ENCODE peak calls at places on chromosomes 4 and X, in nine cellular contexts. One of them, this sample, is unnamed.

GRCh38 chr4:33060873-33061542 is 2340.8 kb downstream of the PCDH7 start:
- DNase-seq in stimulated activated CD8-positive, alpha-beta memory T cell treated with anti-CD3 and anti-CD28 coated beads, Interleukin-4, amount 100 ng/mL, for 4 hours: no peak
- DNase-seq in A549: peak; percentile 58
- DNase-seq in activated CD8-positive, alpha-beta memory T cell treated with anti-CD3 and anti-CD28 coated beads, Interleukin-2, amount 50 U/mL, for 4 hours: no peak
- DNase-seq in SW 1271: peak; percentile 1
- DNase-seq in skeletal muscle cell: no peak
- DNase-seq in KG1: peak; percentile 11
- DNase-seq in HL-60: no peak
- DNase-seq in astrocyte of the spinal cord: peak; percentile 61
- DNase-seq in this sample: no peak

GRCh38 chrX:119573840-119574393 is 446 bp upstream of the UBE2A start:
- DNase-seq in A549: peak; percentile 57
- DNase-seq in skeletal muscle cell: no peak
- DNase-seq in SW 1271: no peak
- DNase-seq in stimulated activated CD8-positive, alpha-beta memory T cell treated with anti-CD3 and anti-CD28 coated beads, Interleukin-4, amount 100 ng/mL, for 4 hours: no peak
- DNase-seq in astrocyte of the spinal cord: peak; percentile 51
- DNase-seq in HL-60: no peak
- DNase-seq in KG1: no peak
- DNase-seq in activated CD8-positive, alpha-beta memory T cell treated with anti-CD3 and anti-CD28 coated beads, Interleukin-2, amount 50 U/mL, for 4 hours: no peak
- DNase-seq in this sample: no peak

GRCh38 chr4:8701101-8702019 is 108.8 kb downstream of the CPZ start:
- DNase-seq in astrocyte of the spinal cord: no peak
- DNase-seq in HL-60: no peak
- DNase-seq in skeletal muscle cell: no peak
- DNase-seq in A549: no peak
- DNase-seq in stimulated activated CD8-positive, alpha-beta memory T cell treated with anti-CD3 and anti-CD28 coated beads, Interleukin-4, amount 100 ng/mL, for 4 hours: no peak
- DNase-seq in SW 1271: no peak
- DNase-seq in KG1: no peak
- DNase-seq in activated CD8-positive, alpha-beta memory T cell treated with anti-CD3 and anti-CD28 coated beads, Interleukin-2, amount 50 U/mL, for 4 hours: no peak
- DNase-seq in this sample: no peak

GRCh38 chrX:123340691-123341090 is 156.6 kb downstream of the GRIA3 start:
- DNase-seq in A549: peak; percentile 66
- DNase-seq in activated CD8-positive, alpha-beta memory T cell treated with anti-CD3 and anti-CD28 coated beads, Interleukin-2, amount 50 U/mL, for 4 hours: no peak
- DNase-seq in HL-60: no peak
- DNase-seq in stimulated activated CD8-positive, alpha-beta memory T cell treated with anti-CD3 and anti-CD28 coated beads, Interleukin-4, amount 100 ng/mL, for 4 hours: no peak
- DNase-seq in skeletal muscle cell: no peak
- DNase-seq in SW 1271: no peak
- DNase-seq in KG1: no peak
- DNase-seq in astrocyte of the spinal cord: no peak
- DNase-seq in this sample: no peak

GRCh38 chr4:187826725-187827124 is 168.8 kb upstream of the ZFP42 start:
- DNase-seq in HL-60: no peak
- DNase-seq in astrocyte of the spinal cord: no peak
- DNase-seq in stimulated activated CD8-positive, alpha-beta memory T cell treated with anti-CD3 and anti-CD28 coated beads, Interleukin-4, amount 100 ng/mL, for 4 hours: no peak
- DNase-seq in KG1: no peak
- DNase-seq in A549: peak; percentile 19
- DNase-seq in SW 1271: no peak
- DNase-seq in activated CD8-positive, alpha-beta memory T cell treated with anti-CD3 and anti-CD28 coated beads, Interleukin-2, amount 50 U/mL, for 4 hours: no peak
- DNase-seq in skeletal muscle cell: no peak
- DNase-seq in this sample: no peak

GRCh38 chrX:39855748-39856129 is 242.0 kb downstream of the BCOR start:
- DNase-seq in A549: peak; percentile 12
- DNase-seq in skeletal muscle cell: no peak
- DNase-seq in activated CD8-positive, alpha-beta memory T cell treated with anti-CD3 and anti-CD28 coated beads, Interleukin-2, amount 50 U/mL, for 4 hours: peak; percentile 80
- DNase-seq in astrocyte of the spinal cord: no peak
- DNase-seq in KG1: peak; percentile 11
- DNase-seq in HL-60: no peak
- DNase-seq in SW 1271: no peak
- DNase-seq in stimulated activated CD8-positive, alpha-beta memory T cell treated with anti-CD3 and anti-CD28 coated beads, Interleukin-4, amount 100 ng/mL, for 4 hours: peak; percentile 52
- DNase-seq in this sample: peak; percentile 80

GRCh38 chr4:113975578-113975977 is 3.9 kb downstream of the ARSJ start:
- DNase-seq in activated CD8-positive, alpha-beta memory T cell treated with anti-CD3 and anti-CD28 coated beads, Interleukin-2, amount 50 U/mL, for 4 hours: no peak
- DNase-seq in stimulated activated CD8-positive, alpha-beta memory T cell treated with anti-CD3 and anti-CD28 coated beads, Interleukin-4, amount 100 ng/mL, for 4 hours: no peak
- DNase-seq in astrocyte of the spinal cord: no peak
- DNase-seq in KG1: no peak
- DNase-seq in SW 1271: no peak
- DNase-seq in A549: no peak
- DNase-seq in HL-60: no peak
- DNase-seq in skeletal muscle cell: no peak
- DNase-seq in this sample: no peak

GRCh38 chrX:20361081-20361889 is 94.6 kb upstream of the RPS6KA3 start:
- DNase-seq in activated CD8-positive, alpha-beta memory T cell treated with anti-CD3 and anti-CD28 coated beads, Interleukin-2, amount 50 U/mL, for 4 hours: no peak
- DNase-seq in stimulated activated CD8-positive, alpha-beta memory T cell treated with anti-CD3 and anti-CD28 coated beads, Interleukin-4, amount 100 ng/mL, for 4 hours: no peak
- DNase-seq in SW 1271: no peak
- DNase-seq in A549: peak; percentile 53
- DNase-seq in astrocyte of the spinal cord: no peak
- DNase-seq in HL-60: no peak
- DNase-seq in skeletal muscle cell: peak; percentile 20
- DNase-seq in KG1: no peak
- DNase-seq in this sample: no peak